ENCODE peak calls at places on chromosomes 16 and 17, in nine cellular contexts. One of them, this sample, is unnamed.

GRCh38 chr17:82882715-82883446 is 43.1 kb upstream of the ZNF750 start:
- DNase-seq in head of caudate nucleus: no peak
- DNase-seq in G401: peak
- DNase-seq in activated gamma-delta T cell treated with anti-CD3 and anti-CD28 coated beads, Interleukin-2, amount 50 U/mL, for 16 hours: peak
- DNase-seq in RCC 7860: no peak
- DNase-seq in stimulated activated CD8-positive, alpha-beta memory T cell treated with anti-CD3 and anti-CD28 coated beads, Interleukin-2, amount 100 ng/mL, for 48 hours: peak
- DNase-seq in psoas muscle: no peak
- DNase-seq in H9: no peak
- DNase-seq in upper lobe of right lung: peak
- DNase-seq in this sample: no peak

GRCh38 chr17:28865946-28866752 is 11.3 kb downstream of the ERAL1 start:
- DNase-seq in head of caudate nucleus: no peak
- DNase-seq in G401: no peak
- DNase-seq in activated gamma-delta T cell treated with anti-CD3 and anti-CD28 coated beads, Interleukin-2, amount 50 U/mL, for 16 hours: no peak
- DNase-seq in RCC 7860: no peak
- DNase-seq in stimulated activated CD8-positive, alpha-beta memory T cell treated with anti-CD3 and anti-CD28 coated beads, Interleukin-2, amount 100 ng/mL, for 48 hours: no peak
- DNase-seq in psoas muscle: no peak
- DNase-seq in H9: no peak
- DNase-seq in upper lobe of right lung: no peak
- DNase-seq in this sample: no peak

GRCh38 chr16:28218109-28218508 is 6.3 kb upstream of the XPO6 start:
- DNase-seq in head of caudate nucleus: no peak
- DNase-seq in G401: peak
- DNase-seq in activated gamma-delta T cell treated with anti-CD3 and anti-CD28 coated beads, Interleukin-2, amount 50 U/mL, for 16 hours: peak
- DNase-seq in RCC 7860: peak
- DNase-seq in stimulated activated CD8-positive, alpha-beta memory T cell treated with anti-CD3 and anti-CD28 coated beads, Interleukin-2, amount 100 ng/mL, for 48 hours: peak
- DNase-seq in psoas muscle: no peak
- DNase-seq in H9: peak
- DNase-seq in upper lobe of right lung: no peak
- DNase-seq in this sample: no peak

GRCh38 chr16:58264961-58265479 is 29.8 kb downstream of the PRSS54 start:
- DNase-seq in head of caudate nucleus: no peak
- DNase-seq in G401: no peak
- DNase-seq in activated gamma-delta T cell treated with anti-CD3 and anti-CD28 coated beads, Interleukin-2, amount 50 U/mL, for 16 hours: no peak
- DNase-seq in RCC 7860: peak
- DNase-seq in stimulated activated CD8-positive, alpha-beta memory T cell treated with anti-CD3 and anti-CD28 coated beads, Interleukin-2, amount 100 ng/mL, for 48 hours: no peak
- DNase-seq in psoas muscle: no peak
- DNase-seq in H9: no peak
- DNase-seq in upper lobe of right lung: no peak
- DNase-seq in this sample: peak

GRCh38 chr17:38453951-38454421 is 25.7 kb downstream of the ARHGAP23 start:
- DNase-seq in head of caudate nucleus: peak
- DNase-seq in G401: peak
- DNase-seq in activated gamma-delta T cell treated with anti-CD3 and anti-CD28 coated beads, Interleukin-2, amount 50 U/mL, for 16 hours: no peak
- DNase-seq in RCC 7860: peak
- DNase-seq in stimulated activated CD8-positive, alpha-beta memory T cell treated with anti-CD3 and anti-CD28 coated beads, Interleukin-2, amount 100 ng/mL, for 48 hours: no peak
- DNase-seq in psoas muscle: peak
- DNase-seq in H9: no peak
- DNase-seq in upper lobe of right lung: no peak
- DNase-seq in this sample: no peak

GRCh38 chr16:56281256-56281805 is 90.0 kb downstream of the GNAO1 start:
- DNase-seq in head of caudate nucleus: no peak
- DNase-seq in G401: no peak
- DNase-seq in activated gamma-delta T cell treated with anti-CD3 and anti-CD28 coated beads, Interleukin-2, amount 50 U/mL, for 16 hours: no peak
- DNase-seq in RCC 7860: no peak
- DNase-seq in stimulated activated CD8-positive, alpha-beta memory T cell treated with anti-CD3 and anti-CD28 coated beads, Interleukin-2, amount 100 ng/mL, for 48 hours: no peak
- DNase-seq in psoas muscle: no peak
- DNase-seq in H9: peak
- DNase-seq in upper lobe of right lung: no peak
- DNase-seq in this sample: no peak

GRCh38 chr17:27367121-27367981 is 73.4 kb downstream of the WSB1 start:
- DNase-seq in head of caudate nucleus: no peak
- DNase-seq in G401: no peak
- DNase-seq in activated gamma-delta T cell treated with anti-CD3 and anti-CD28 coated beads, Interleukin-2, amount 50 U/mL, for 16 hours: no peak
- DNase-seq in RCC 7860: no peak
- DNase-seq in stimulated activated CD8-positive, alpha-beta memory T cell treated with anti-CD3 and anti-CD28 coated beads, Interleukin-2, amount 100 ng/mL, for 48 hours: no peak
- DNase-seq in psoas muscle: no peak
- DNase-seq in H9: no peak
- DNase-seq in upper lobe of right lung: no peak
- DNase-seq in this sample: no peak

GRCh38 chr16:29761882-29762281 is 16.1 kb upstream of the C16orf54 start:
- DNase-seq in head of caudate nucleus: no peak
- DNase-seq in G401: no peak
- DNase-seq in activated gamma-delta T cell treated with anti-CD3 and anti-CD28 coated beads, Interleukin-2, amount 50 U/mL, for 16 hours: no peak
- DNase-seq in RCC 7860: no peak
- DNase-seq in stimulated activated CD8-positive, alpha-beta memory T cell treated with anti-CD3 and anti-CD28 coated beads, Interleukin-2, amount 100 ng/mL, for 48 hours: no peak
- DNase-seq in psoas muscle: no peak
- DNase-seq in H9: no peak
- DNase-seq in upper lobe of right lung: no peak
- DNase-seq in this sample: no peak